ENCODE peak calls at places on chromosomes 11 and 22, in eight cellular contexts. W is activated CD4-positive, alpha-beta T cell treated with anti-CD3 and anti-CD28 coated beads for 48 hours; M is endodermal cell; V is left kidney; I is GM03348; O is stimulated activated naive CD8-positive, alpha-beta T cell treated with anti-CD3 and anti-CD28 coated beads, Interleukin-15, amount 100 ng/mL, for 72 hours; X is NCI-H2081; H is stimulated activated CD8-positive, alpha-beta memory T cell treated with anti-CD3 and anti-CD28 coated beads, Interleukin-15, amount 100 ng/mL, for 1 hour. S is an unnamed sample.

GRCh38 chr11:45347343-45347742 is 61.2 kb upstream of the SYT13 start:
- DNase-seq in V (peak; percentile 83), M (peak; percentile 45), I (no peak), W (no peak), H (no peak), O (no peak), X (no peak), S (no peak)

GRCh38 chr11:132278801-132279574 is 908.6 kb downstream of the NTM start:
- DNase-seq in M (peak; percentile 67), X (peak; percentile 57), V (peak; percentile 67), O (no peak), H (no peak), W (no peak), I (peak; percentile 71), S (no peak)

GRCh38 chr11:57203359-57203758 is 21.6 kb downstream of the LRRC55 start:
- DNase-seq in H (no peak), I (no peak), O (no peak), W (no peak), M (no peak), V (peak; percentile 74), X (no peak), S (no peak)

GRCh38 chr22:24432059-24432853 is 4.9 kb downstream of the ADORA2A start:
- DNase-seq in H (no peak), I (peak; percentile 75), X (peak; percentile 12), M (no peak), O (no peak), V (peak; percentile 72), W (peak; percentile 69), S (peak; percentile 62)

GRCh38 chr22:26072611-26073010 is 96.7 kb upstream of the SEZ6L start:
- DNase-seq in M (no peak), I (no peak), O (no peak), V (no peak), H (no peak), X (no peak), W (no peak), S (no peak)

GRCh38 chr22:43897751-43898261 is 6.0 kb upstream of the PNPLA5 start:
- DNase-seq in O (no peak), H (no peak), V (no peak), M (no peak), W (peak; percentile 54), X (no peak), I (peak; percentile 71), S (no peak)

GRCh38 chr22:22021160-22021750 is 38.7 kb upstream of the TOP3B start:
- DNase-seq in W (no peak), X (no peak), O (no peak), M (no peak), H (no peak), I (no peak), V (no peak), S (no peak)

GRCh38 chr22:20650294-20651207 is 123.4 kb upstream of the SERPIND1 start:
- DNase-seq in O (no peak), M (peak; percentile 27), W (no peak), V (no peak), X (no peak), H (no peak), I (no peak), S (no peak)

GRCh38 chr11:32333335-32333991 is 101.9 kb downstream of the WT1 start:
- DNase-seq in O (peak; percentile 21), V (peak; percentile 93), W (peak; percentile 44), I (peak; percentile 84), M (peak; percentile 91), X (no peak), H (no peak), S (no peak)

GRCh38 chr11:89452780-89453179 is 38.4 kb downstream of the NOX4 start:
- DNase-seq in M (no peak), I (no peak), W (no peak), X (no peak), H (no peak), V (no peak), O (no peak), S (no peak)

GRCh38 chr11:119491753-119492455 is 68.9 kb upstream of the THY1 start:
- DNase-seq in I (peak; percentile 42), W (no peak), X (peak; percentile 98), M (peak; percentile 79), V (no peak), H (no peak), O (no peak), S (no peak)

GRCh38 chr11:73498343-73498742 is 99.6 kb downstream of the FAM168A start:
- DNase-seq in W (no peak), M (peak; percentile 48), O (no peak), I (no peak), X (no peak), V (no peak), H (no peak), S (no peak)

GRCh38 chr11:11010624-11011127 is 152.8 kb upstream of the ZBED5 start:
- DNase-seq in H (no peak), W (no peak), X (no peak), O (no peak), M (peak; percentile 87), I (peak; percentile 44), V (peak; percentile 61), S (no peak)

GRCh38 chr11:109939176-109939810 is 153.9 kb upstream of the ZC3H12C start:
- DNase-seq in I (peak; percentile 62), M (peak; percentile 53), H (no peak), V (peak; percentile 83), O (no peak), W (no peak), X (peak; percentile 95), S (peak; percentile 40)

GRCh38 chr22:40396882-40397281 is 26.5 kb downstream of the SGSM3 start:
- DNase-seq in O (no peak), V (peak; percentile 95), I (no peak), H (no peak), M (peak; percentile 69), W (no peak), X (peak; percentile 86), S (no peak)

GRCh38 chr11:60343094-60343704 is 16.1 kb downstream of the MS4A6E start:
- DNase-seq in V (no peak), W (no peak), I (no peak), H (no peak), M (no peak), X (peak; percentile 8), O (no peak), S (no peak)

GRCh38 chr11:113372317-113372716 is 15.3 kb upstream of the ANKK1 start:
- DNase-seq in X (no peak), I (no peak), O (no peak), M (no peak), V (no peak), W (no peak), H (no peak), S (no peak)

GRCh38 chr11:20464566-20464965 is 77.0 kb downstream of the PRMT3 start:
- DNase-seq in I (no peak), W (no peak), M (no peak), O (no peak), H (no peak), X (peak; percentile 2), V (no peak), S (no peak)

GRCh38 chr11:103625624-103625965 is 410.8 kb upstream of the DDI1 start:
- DNase-seq in M (no peak), X (no peak), W (no peak), H (no peak), O (no peak), I (no peak), V (no peak), S (no peak)

GRCh38 chr11:102564110-102564509 is 33.6 kb upstream of the MMP7 start:
- DNase-seq in X (no peak), O (no peak), I (peak; percentile 65), V (no peak), H (no peak), W (no peak), M (no peak), S (no peak)

GRCh38 chr22:47022075-47022473 is 259.6 kb downstream of the TBC1D22A start:
- DNase-seq in M (no peak), V (no peak), H (no peak), O (no peak), I (no peak), W (no peak), X (no peak), S (no peak)

GRCh38 chr11:68396526-68396925 is 64.0 kb upstream of the PPP6R3 start:
- DNase-seq in M (no peak), I (no peak), H (no peak), X (no peak), V (peak; percentile 64), W (no peak), O (no peak), S (no peak)